ENCODE peak calls at places on chromosomes 1 and 21, in eight cellular contexts. One of them, this sample, is unnamed. For H3K36me3 and H3K27me3, the result is how much of the 10 kb centered on the place peaks cover.

GRCh38 chr21:34639250-34639649 is 24.3 kb upstream of the RCAN1 start:
- DNase-seq in mammary epithelial cell: no peak
- DNase-seq in psoas muscle: no peak
- DNase-seq in neuronal stem cell: no peak
- DNase-seq in body of pancreas: no peak
- DNase-seq in NT2/D1: no peak
- DNase-seq in WERI-Rb-1: no peak
- DNase-seq in ascending aorta: no peak
- DNase-seq in this sample: no peak

GRCh38 chr1:166974647-166975345 is 544 bp downstream of the ILDR2 start:
- DNase-seq in mammary epithelial cell: no peak
- DNase-seq in psoas muscle: no peak
- DNase-seq in neuronal stem cell: no peak
- DNase-seq in body of pancreas: no peak
- DNase-seq in NT2/D1: no peak
- DNase-seq in WERI-Rb-1: peak
- DNase-seq in ascending aorta: no peak
- DNase-seq in this sample: no peak

GRCh38 chr1:54017979-54018378 is at the start of gene LDLRAD1:
- DNase-seq in mammary epithelial cell: no peak
- DNase-seq in psoas muscle: no peak
- DNase-seq in neuronal stem cell: no peak
- DNase-seq in body of pancreas: peak
- DNase-seq in NT2/D1: no peak
- DNase-seq in WERI-Rb-1: no peak
- DNase-seq in ascending aorta: no peak
- DNase-seq in this sample: no peak

GRCh38 chr1:53625049-53625448 is 113.9 kb downstream of the GLIS1 start:
- DNase-seq in mammary epithelial cell: no peak
- DNase-seq in psoas muscle: peak
- DNase-seq in neuronal stem cell: no peak
- DNase-seq in body of pancreas: no peak
- DNase-seq in NT2/D1: no peak
- DNase-seq in WERI-Rb-1: no peak
- DNase-seq in ascending aorta: no peak
- DNase-seq in this sample: no peak

GRCh38 chr1:47435506-47436303 is 2.1 kb upstream of the FOXD2 start:
- DNase-seq in mammary epithelial cell: no peak
- DNase-seq in psoas muscle: no peak
- DNase-seq in neuronal stem cell: no peak
- DNase-seq in body of pancreas: no peak
- DNase-seq in NT2/D1: no peak
- DNase-seq in WERI-Rb-1: no peak
- DNase-seq in ascending aorta: no peak
- DNase-seq in this sample: peak

GRCh38 chr1:12063141-12064072 is at the start of gene TNFRSF8:
- DNase-seq in mammary epithelial cell: peak
- DNase-seq in psoas muscle: no peak
- DNase-seq in neuronal stem cell: no peak
- DNase-seq in body of pancreas: no peak
- DNase-seq in NT2/D1: no peak
- DNase-seq in WERI-Rb-1: no peak
- DNase-seq in ascending aorta: no peak
- DNase-seq in this sample: peak

GRCh38 chr1:61337981-61338848 is 255.9 kb downstream of the NFIA start:
- DNase-seq in mammary epithelial cell: peak
- DNase-seq in psoas muscle: peak
- DNase-seq in neuronal stem cell: peak
- DNase-seq in body of pancreas: peak
- DNase-seq in NT2/D1: peak
- DNase-seq in WERI-Rb-1: peak
- DNase-seq in ascending aorta: peak
- DNase-seq in this sample: peak

GRCh38 chr1:181429462-181429861 is 53.9 kb upstream of the CACNA1E start:
- DNase-seq in mammary epithelial cell: no peak
- DNase-seq in psoas muscle: no peak
- DNase-seq in neuronal stem cell: no peak
- DNase-seq in body of pancreas: no peak
- DNase-seq in NT2/D1: no peak
- DNase-seq in WERI-Rb-1: no peak
- DNase-seq in ascending aorta: no peak
- DNase-seq in this sample: no peak

GRCh38 chr1:242030071-242030470 is 31.2 kb upstream of the MAP1LC3C start:
- DNase-seq in mammary epithelial cell: peak
- DNase-seq in psoas muscle: no peak
- DNase-seq in neuronal stem cell: no peak
- DNase-seq in body of pancreas: no peak
- DNase-seq in NT2/D1: no peak
- DNase-seq in WERI-Rb-1: no peak
- DNase-seq in ascending aorta: no peak
- DNase-seq in this sample: no peak

GRCh38 chr1:183044893-183045649 is 21.9 kb downstream of the LAMC1 start:
- DNase-seq in mammary epithelial cell: no peak
- DNase-seq in psoas muscle: no peak
- DNase-seq in neuronal stem cell: no peak
- DNase-seq in body of pancreas: no peak
- DNase-seq in NT2/D1: no peak
- DNase-seq in WERI-Rb-1: no peak
- DNase-seq in ascending aorta: no peak
- DNase-seq in this sample: no peak

GRCh38 chr1:38029725-38030511 is 16.7 kb downstream of the POU3F1 start:
- DNase-seq in mammary epithelial cell: peak
- DNase-seq in psoas muscle: peak
- DNase-seq in neuronal stem cell: no peak
- DNase-seq in body of pancreas: peak
- DNase-seq in NT2/D1: peak
- DNase-seq in WERI-Rb-1: peak
- DNase-seq in ascending aorta: no peak
- DNase-seq in this sample: peak

GRCh38 chr1:57341721-57342120 is 82.1 kb downstream of the DAB1 start:
- DNase-seq in mammary epithelial cell: no peak
- DNase-seq in psoas muscle: no peak
- DNase-seq in neuronal stem cell: no peak
- DNase-seq in body of pancreas: no peak
- DNase-seq in NT2/D1: no peak
- DNase-seq in WERI-Rb-1: no peak
- DNase-seq in ascending aorta: no peak
- DNase-seq in this sample: no peak

GRCh38 chr1:69175078-69175477 is 392.6 kb upstream of the LRRC7 start:
- DNase-seq in mammary epithelial cell: peak
- DNase-seq in psoas muscle: no peak
- DNase-seq in neuronal stem cell: no peak
- DNase-seq in body of pancreas: no peak
- DNase-seq in NT2/D1: no peak
- DNase-seq in WERI-Rb-1: no peak
- DNase-seq in ascending aorta: no peak
- DNase-seq in this sample: peak

GRCh38 chr1:64624446-64624766 is 120.5 kb upstream of the RAVER2 start:
- DNase-seq in mammary epithelial cell: peak
- DNase-seq in psoas muscle: no peak
- DNase-seq in neuronal stem cell: no peak
- DNase-seq in body of pancreas: peak
- DNase-seq in NT2/D1: no peak
- DNase-seq in WERI-Rb-1: no peak
- DNase-seq in ascending aorta: no peak
- DNase-seq in this sample: no peak

GRCh38 chr1:212401042-212401441 is 13.6 kb downstream of the PACC1 start:
- DNase-seq in mammary epithelial cell: no peak
- DNase-seq in psoas muscle: no peak
- DNase-seq in neuronal stem cell: no peak
- DNase-seq in body of pancreas: no peak
- DNase-seq in NT2/D1: no peak
- DNase-seq in WERI-Rb-1: no peak
- DNase-seq in ascending aorta: no peak
- DNase-seq in this sample: no peak

GRCh38 chr1:203127672-203128611 is at the start of gene ADORA1:
- DNase-seq in mammary epithelial cell: peak
- DNase-seq in psoas muscle: peak
- DNase-seq in neuronal stem cell: peak
- DNase-seq in body of pancreas: peak
- DNase-seq in NT2/D1: peak
- DNase-seq in WERI-Rb-1: peak
- DNase-seq in ascending aorta: no peak
- DNase-seq in this sample: peak

GRCh38 chr1:24385160-24385939 is 28.2 kb downstream of the STPG1 start:
- DNase-seq in mammary epithelial cell: peak
- DNase-seq in psoas muscle: no peak
- DNase-seq in neuronal stem cell: no peak
- DNase-seq in body of pancreas: no peak
- DNase-seq in NT2/D1: no peak
- DNase-seq in WERI-Rb-1: peak
- DNase-seq in ascending aorta: no peak
- DNase-seq in this sample: peak

GRCh38 chr1:40317394-40318074 is 448 bp upstream of the COL9A2 start:
- DNase-seq in mammary epithelial cell: no peak
- DNase-seq in psoas muscle: no peak
- DNase-seq in neuronal stem cell: no peak
- DNase-seq in body of pancreas: no peak
- DNase-seq in NT2/D1: no peak
- DNase-seq in WERI-Rb-1: no peak
- DNase-seq in ascending aorta: no peak
- DNase-seq in this sample: peak
- H3K4me3 ChIP-seq in mammary epithelial cell: no peak
- H3K4me3 ChIP-seq in psoas muscle: peak
- H3K4me3 ChIP-seq in neuronal stem cell: peak
- H3K4me3 ChIP-seq in body of pancreas: no peak
- H3K4me3 ChIP-seq in NT2/D1: peak
- H3K4me3 ChIP-seq in WERI-Rb-1: peak
- H3K4me3 ChIP-seq in ascending aorta: peak
- H3K4me3 ChIP-seq in this sample: peak

GRCh38 chr1:228109962-228110488 is 926 bp upstream of the MRPL55 start:
- DNase-seq in mammary epithelial cell: no peak
- DNase-seq in psoas muscle: no peak
- DNase-seq in neuronal stem cell: no peak
- DNase-seq in body of pancreas: no peak
- DNase-seq in NT2/D1: no peak
- DNase-seq in WERI-Rb-1: no peak
- DNase-seq in ascending aorta: no peak
- DNase-seq in this sample: no peak
- H3K36me3 ChIP-seq in mammary epithelial cell: under half
- H3K36me3 ChIP-seq in psoas muscle: under half
- H3K36me3 ChIP-seq in neuronal stem cell: under half
- H3K36me3 ChIP-seq in body of pancreas: under half
- H3K36me3 ChIP-seq in NT2/D1: under half
- H3K36me3 ChIP-seq in WERI-Rb-1: under half
- H3K36me3 ChIP-seq in ascending aorta: under half
- H3K36me3 ChIP-seq in this sample: under half

GRCh38 chr1:180257028-180257386 is 26.9 kb downstream of the LHX4 start:
- DNase-seq in mammary epithelial cell: no peak
- DNase-seq in psoas muscle: peak
- DNase-seq in neuronal stem cell: no peak
- DNase-seq in body of pancreas: no peak
- DNase-seq in NT2/D1: no peak
- DNase-seq in WERI-Rb-1: no peak
- DNase-seq in ascending aorta: no peak
- DNase-seq in this sample: no peak

GRCh38 chr1:180254854-180255253 is 24.8 kb downstream of the LHX4 start:
- DNase-seq in mammary epithelial cell: no peak
- DNase-seq in psoas muscle: peak
- DNase-seq in neuronal stem cell: no peak
- DNase-seq in body of pancreas: no peak
- DNase-seq in NT2/D1: no peak
- DNase-seq in WERI-Rb-1: no peak
- DNase-seq in ascending aorta: no peak
- DNase-seq in this sample: peak

GRCh38 chr1:180257461-180257860 is 27.4 kb downstream of the LHX4 start:
- DNase-seq in mammary epithelial cell: no peak
- DNase-seq in psoas muscle: peak
- DNase-seq in neuronal stem cell: no peak
- DNase-seq in body of pancreas: no peak
- DNase-seq in NT2/D1: no peak
- DNase-seq in WERI-Rb-1: no peak
- DNase-seq in ascending aorta: no peak
- DNase-seq in this sample: peak

GRCh38 chr1:180255538-180256352 is 25.7 kb downstream of the LHX4 start:
- DNase-seq in mammary epithelial cell: no peak
- DNase-seq in psoas muscle: peak
- DNase-seq in neuronal stem cell: no peak
- DNase-seq in body of pancreas: no peak
- DNase-seq in NT2/D1: no peak
- DNase-seq in WERI-Rb-1: peak
- DNase-seq in ascending aorta: no peak
- DNase-seq in this sample: peak

GRCh38 chr1:180256353-180257027 is 26.4 kb downstream of the LHX4 start:
- DNase-seq in mammary epithelial cell: no peak
- DNase-seq in psoas muscle: peak
- DNase-seq in neuronal stem cell: no peak
- DNase-seq in body of pancreas: peak
- DNase-seq in NT2/D1: no peak
- DNase-seq in WERI-Rb-1: peak
- DNase-seq in ascending aorta: no peak
- DNase-seq in this sample: peak
- H3K27me3 ChIP-seq in mammary epithelial cell: under half
- H3K27me3 ChIP-seq in psoas muscle: half or more
- H3K27me3 ChIP-seq in neuronal stem cell: under half
- H3K27me3 ChIP-seq in body of pancreas: under half
- H3K27me3 ChIP-seq in NT2/D1: under half
- H3K27me3 ChIP-seq in WERI-Rb-1: under half
- H3K27me3 ChIP-seq in ascending aorta: under half
- H3K27me3 ChIP-seq in this sample: under half

GRCh38 chr21:29942033-29942432 is 2.2 kb upstream of the GRIK1 start:
- DNase-seq in mammary epithelial cell: no peak
- DNase-seq in psoas muscle: no peak
- DNase-seq in neuronal stem cell: no peak
- DNase-seq in body of pancreas: no peak
- DNase-seq in NT2/D1: no peak
- DNase-seq in WERI-Rb-1: no peak
- DNase-seq in ascending aorta: no peak
- DNase-seq in this sample: no peak

GRCh38 chr21:29943885-29944284 is 4.1 kb upstream of the GRIK1 start:
- DNase-seq in mammary epithelial cell: no peak
- DNase-seq in psoas muscle: no peak
- DNase-seq in neuronal stem cell: no peak
- DNase-seq in body of pancreas: no peak
- DNase-seq in NT2/D1: no peak
- DNase-seq in WERI-Rb-1: peak
- DNase-seq in ascending aorta: no peak
- DNase-seq in this sample: peak

GRCh38 chr21:29938968-29939858 is 583 bp downstream of the GRIK1 start:
- DNase-seq in mammary epithelial cell: no peak
- DNase-seq in psoas muscle: no peak
- DNase-seq in neuronal stem cell: peak
- DNase-seq in body of pancreas: no peak
- DNase-seq in NT2/D1: no peak
- DNase-seq in WERI-Rb-1: peak
- DNase-seq in ascending aorta: no peak
- DNase-seq in this sample: peak

GRCh38 chr21:29940993-29941392 is 1.2 kb upstream of the GRIK1 start:
- DNase-seq in mammary epithelial cell: no peak
- DNase-seq in psoas muscle: no peak
- DNase-seq in neuronal stem cell: no peak
- DNase-seq in body of pancreas: no peak
- DNase-seq in NT2/D1: no peak
- DNase-seq in WERI-Rb-1: no peak
- DNase-seq in ascending aorta: no peak
- DNase-seq in this sample: no peak

DNA sequence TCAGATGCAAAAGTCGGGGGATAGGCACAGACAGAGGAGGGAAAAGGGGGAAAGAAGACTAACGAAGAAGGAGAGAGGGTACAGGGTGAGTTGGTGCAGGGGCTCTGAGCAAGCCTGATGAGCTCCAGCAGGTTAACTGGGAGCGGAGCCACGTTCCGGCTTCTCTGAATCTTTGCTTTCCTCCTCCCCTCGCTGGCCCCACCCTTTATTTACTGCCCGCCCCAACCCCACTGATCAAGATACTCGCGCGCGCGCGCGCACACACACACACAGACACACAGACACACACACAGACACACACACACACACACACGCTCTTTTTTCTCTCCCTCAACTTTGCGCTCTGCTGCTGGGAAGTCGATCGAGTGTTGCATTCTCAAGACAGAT is at the start of gene GRIK1:
- DNase-seq in mammary epithelial cell: no peak
- DNase-seq in psoas muscle: no peak
- DNase-seq in neuronal stem cell: peak
- DNase-seq in body of pancreas: no peak
- DNase-seq in NT2/D1: no peak
- DNase-seq in WERI-Rb-1: peak
- DNase-seq in ascending aorta: no peak
- DNase-seq in this sample: peak
- H3K4me3 ChIP-seq in mammary epithelial cell: peak
- H3K4me3 ChIP-seq in psoas muscle: no peak
- H3K4me3 ChIP-seq in neuronal stem cell: peak
- H3K4me3 ChIP-seq in body of pancreas: no peak
- H3K4me3 ChIP-seq in NT2/D1: peak
- H3K4me3 ChIP-seq in WERI-Rb-1: peak
- H3K4me3 ChIP-seq in ascending aorta: peak
- H3K4me3 ChIP-seq in this sample: peak